ENCODE peak calls at places on chromosome 20, in four cellular contexts. One of them, this sample, is unnamed.

GRCh38 chr20:7695622-7696021 is 244.6 kb downstream of the HAO1 start:
- DNase-seq in DND-41: no peak
- DNase-seq in H9: no peak
- DNase-seq in GM23248: peak
- DNase-seq in this sample: no peak

GRCh38 chr20:6231551-6231950 is 108.7 kb upstream of the FERMT1 start:
- DNase-seq in DND-41: no peak
- DNase-seq in H9: no peak
- DNase-seq in GM23248: peak
- DNase-seq in this sample: no peak

GRCh38 chr20:36145877-36146707 is 8.4 kb upstream of the EPB41L1 start:
- DNase-seq in DND-41: no peak
- DNase-seq in H9: no peak
- DNase-seq in GM23248: no peak
- DNase-seq in this sample: peak

GRCh38 chr20:63628246-63628975 is 1.5 kb upstream of the GMEB2 start:
- DNase-seq in DND-41: peak
- DNase-seq in H9: no peak
- DNase-seq in GM23248: peak
- DNase-seq in this sample: peak

GRCh38 chr20:61049684-61050083 is 202.4 kb upstream of the CDH4 start:
- DNase-seq in DND-41: no peak
- DNase-seq in H9: no peak
- DNase-seq in GM23248: no peak
- DNase-seq in this sample: no peak

GRCh38 chr20:46195264-46196038 is 77.3 kb downstream of the CD40 start:
- DNase-seq in DND-41: no peak
- DNase-seq in H9: no peak
- DNase-seq in GM23248: no peak
- DNase-seq in this sample: no peak

GRCh38 chr20:46132705-46133120 is 14.6 kb downstream of the CD40 start:
- DNase-seq in DND-41: peak
- DNase-seq in H9: peak
- DNase-seq in GM23248: peak
- DNase-seq in this sample: peak

GRCh38 chr20:49508435-49509199 is 26.1 kb upstream of the KCNB1 start:
- DNase-seq in DND-41: peak
- DNase-seq in H9: peak
- DNase-seq in GM23248: peak
- DNase-seq in this sample: no peak

GRCh38 chr20:3743251-3743650 is 10.8 kb downstream of the HSPA12B start:
- DNase-seq in DND-41: no peak
- DNase-seq in H9: no peak
- DNase-seq in GM23248: no peak
- DNase-seq in this sample: no peak

GRCh38 chr20:22511943-22512910 is 72.1 kb downstream of the FOXA2 start:
- DNase-seq in DND-41: no peak
- DNase-seq in H9: peak
- DNase-seq in GM23248: no peak
- DNase-seq in this sample: no peak

GRCh38 chr20:51579137-51579536 is 36.6 kb upstream of the NFATC2 start:
- DNase-seq in DND-41: no peak
- DNase-seq in H9: no peak
- DNase-seq in GM23248: peak
- DNase-seq in this sample: no peak

GRCh38 chr20:57707320-57707719 is 2.5 kb downstream of the PMEPA1 start:
- DNase-seq in DND-41: no peak
- DNase-seq in H9: no peak
- DNase-seq in GM23248: no peak
- DNase-seq in this sample: no peak

GRCh38 chr20:1934162-1934561 is 39.0 kb downstream of the SIRPA start:
- DNase-seq in DND-41: no peak
- DNase-seq in H9: no peak
- DNase-seq in GM23248: peak
- DNase-seq in this sample: no peak

GRCh38 chr20:40519928-40520327 is 169.1 kb downstream of the MAFB start:
- DNase-seq in DND-41: no peak
- DNase-seq in H9: no peak
- DNase-seq in GM23248: no peak
- DNase-seq in this sample: no peak

GRCh38 chr20:40522405-40522804 is 166.6 kb downstream of the MAFB start:
- DNase-seq in DND-41: no peak
- DNase-seq in H9: no peak
- DNase-seq in GM23248: no peak
- DNase-seq in this sample: no peak

GRCh38 chr20:40521962-40522361 is 167.1 kb downstream of the MAFB start:
- DNase-seq in DND-41: no peak
- DNase-seq in H9: no peak
- DNase-seq in GM23248: no peak
- DNase-seq in this sample: no peak

GRCh38 chr20:40524071-40524470 is 165.0 kb downstream of the MAFB start:
- DNase-seq in DND-41: no peak
- DNase-seq in H9: no peak
- DNase-seq in GM23248: no peak
- DNase-seq in this sample: no peak

GRCh38 chr20:40525356-40525755 is 163.7 kb downstream of the MAFB start:
- DNase-seq in DND-41: no peak
- DNase-seq in H9: no peak
- DNase-seq in GM23248: peak
- DNase-seq in this sample: no peak
- H3K27ac ChIP-seq in DND-41: no peak
- H3K27ac ChIP-seq in H9: no peak
- H3K27ac ChIP-seq in GM23248: no peak
- H3K27ac ChIP-seq in this sample: no peak

DNA sequence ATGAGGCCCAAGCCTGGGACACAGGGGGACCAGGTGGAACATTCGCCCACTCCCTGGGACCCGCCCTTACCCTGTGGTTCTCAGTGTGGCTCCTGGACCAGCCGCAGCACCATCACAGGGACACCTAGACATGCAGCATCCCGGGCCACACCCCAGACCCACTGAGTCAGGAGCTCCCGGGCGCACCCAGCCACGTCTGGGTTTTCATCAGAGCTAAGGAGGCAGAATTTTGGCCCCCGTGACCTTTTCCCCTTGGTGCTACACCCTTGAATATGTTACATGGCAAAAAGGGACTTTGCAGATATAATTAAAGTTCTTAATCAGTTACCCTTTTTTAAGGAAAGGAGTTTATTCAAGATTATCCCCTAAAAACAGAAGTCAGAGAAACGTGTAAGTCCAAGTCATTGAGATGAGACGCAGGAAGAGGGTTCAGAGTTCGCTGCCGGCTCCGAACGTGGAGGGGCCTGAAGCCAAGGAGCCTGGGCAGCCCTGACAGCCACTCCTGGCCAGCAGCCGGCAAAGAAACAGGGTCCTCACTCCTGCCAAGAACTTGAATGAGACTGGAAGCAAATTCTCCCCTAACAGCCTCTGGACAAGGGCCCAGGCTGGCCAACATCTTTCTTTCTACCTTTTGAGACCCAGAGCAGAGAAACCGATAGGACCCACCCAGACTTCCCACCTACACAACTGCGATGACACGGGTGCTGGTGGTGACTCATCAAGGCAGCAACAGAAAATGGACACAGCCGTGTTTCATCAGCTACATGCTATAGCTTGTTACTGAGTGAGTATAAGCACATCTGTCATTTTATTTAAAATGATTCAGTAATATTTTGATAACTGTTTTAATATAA is 25.3 kb downstream of the BFSP1 start:
- DNase-seq in DND-41: no peak
- DNase-seq in H9: no peak
- DNase-seq in GM23248: peak
- DNase-seq in this sample: peak
- H3K9ac ChIP-seq in DND-41: no peak
- H3K9ac ChIP-seq in H9: no peak
- H3K9ac ChIP-seq in GM23248: peak
- H3K9ac ChIP-seq in this sample: peak

GRCh38 chr20:10752206-10752605 is 78.4 kb upstream of the JAG1 start:
- DNase-seq in DND-41: no peak
- DNase-seq in H9: no peak
- DNase-seq in GM23248: no peak
- DNase-seq in this sample: no peak
- H3K27ac ChIP-seq in DND-41: no peak
- H3K27ac ChIP-seq in H9: no peak
- H3K27ac ChIP-seq in GM23248: no peak
- H3K27ac ChIP-seq in this sample: no peak

DNA sequence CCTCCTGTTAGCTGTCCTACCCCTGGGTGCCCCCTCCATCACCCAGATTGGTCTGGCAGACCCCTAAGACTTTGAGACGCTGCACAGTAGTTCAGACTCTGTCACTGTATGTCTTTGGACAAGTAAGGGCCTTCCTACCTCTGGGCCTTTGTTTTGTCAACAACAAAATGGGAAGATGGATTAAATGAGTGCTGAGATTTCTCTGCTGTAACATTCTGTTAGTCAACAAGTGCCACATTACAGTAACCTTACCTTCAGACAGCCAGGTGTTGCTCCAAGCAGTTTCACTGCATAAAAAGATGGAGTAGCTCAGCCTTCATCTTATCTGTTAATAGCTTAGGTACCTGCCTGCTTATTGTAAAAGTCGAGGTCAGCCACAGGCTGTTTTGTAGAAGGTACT is 16.0 kb downstream of the CHMP4B start:
- DNase-seq in DND-41: no peak
- DNase-seq in H9: no peak
- DNase-seq in GM23248: no peak
- DNase-seq in this sample: no peak
- H3K9ac ChIP-seq in DND-41: no peak
- H3K9ac ChIP-seq in H9: no peak
- H3K9ac ChIP-seq in GM23248: no peak
- H3K9ac ChIP-seq in this sample: no peak

GRCh38 chr20:32777177-32777956 is 15.2 kb downstream of the DNMT3B start:
- DNase-seq in DND-41: no peak
- DNase-seq in H9: no peak
- DNase-seq in GM23248: no peak
- DNase-seq in this sample: peak

GRCh38 chr20:32780278-32780677 is 18.1 kb downstream of the DNMT3B start:
- DNase-seq in DND-41: no peak
- DNase-seq in H9: no peak
- DNase-seq in GM23248: no peak
- DNase-seq in this sample: no peak

GRCh38 chr20:32779500-32780215 is 17.5 kb downstream of the DNMT3B start:
- DNase-seq in DND-41: no peak
- DNase-seq in H9: peak
- DNase-seq in GM23248: no peak
- DNase-seq in this sample: no peak

GRCh38 chr20:32784369-32785080 is 22.3 kb downstream of the DNMT3B start:
- DNase-seq in DND-41: no peak
- DNase-seq in H9: no peak
- DNase-seq in GM23248: no peak
- DNase-seq in this sample: no peak

GRCh38 chr20:32780749-32781402 is 18.7 kb downstream of the DNMT3B start:
- DNase-seq in DND-41: no peak
- DNase-seq in H9: peak
- DNase-seq in GM23248: no peak
- DNase-seq in this sample: no peak
- H3K27ac ChIP-seq in DND-41: no peak
- H3K27ac ChIP-seq in H9: no peak
- H3K27ac ChIP-seq in GM23248: no peak
- H3K27ac ChIP-seq in this sample: no peak

GRCh38 chr20:40913224-40913821 is 115.3 kb upstream of the TOP1 start:
- DNase-seq in DND-41: no peak
- DNase-seq in H9: no peak
- DNase-seq in GM23248: no peak
- DNase-seq in this sample: no peak

DNA sequence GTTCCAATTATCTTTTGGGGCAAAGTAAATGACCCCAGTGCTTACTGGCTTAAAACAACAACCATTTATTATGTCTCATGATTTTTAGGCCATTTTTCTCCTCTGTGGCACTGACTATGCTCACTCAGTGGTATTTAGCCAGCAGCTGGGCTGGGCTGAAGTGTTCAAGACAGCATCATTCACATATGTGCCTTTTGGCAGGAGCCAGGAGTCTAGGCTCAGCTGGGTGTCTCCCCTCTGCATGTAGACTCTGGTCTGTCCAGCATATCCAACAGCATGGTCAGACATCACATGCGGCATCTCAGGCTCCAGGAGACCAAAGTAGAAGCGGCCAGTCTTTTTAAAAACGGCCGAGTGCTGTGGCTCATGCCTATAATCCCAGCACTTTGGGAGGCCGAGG is 120.3 kb upstream of the TOP1 start:
- DNase-seq in DND-41: no peak
- DNase-seq in H9: no peak
- DNase-seq in GM23248: no peak
- DNase-seq in this sample: no peak
- H3K9ac ChIP-seq in DND-41: no peak
- H3K9ac ChIP-seq in H9: no peak
- H3K9ac ChIP-seq in GM23248: no peak
- H3K9ac ChIP-seq in this sample: no peak

DNA sequence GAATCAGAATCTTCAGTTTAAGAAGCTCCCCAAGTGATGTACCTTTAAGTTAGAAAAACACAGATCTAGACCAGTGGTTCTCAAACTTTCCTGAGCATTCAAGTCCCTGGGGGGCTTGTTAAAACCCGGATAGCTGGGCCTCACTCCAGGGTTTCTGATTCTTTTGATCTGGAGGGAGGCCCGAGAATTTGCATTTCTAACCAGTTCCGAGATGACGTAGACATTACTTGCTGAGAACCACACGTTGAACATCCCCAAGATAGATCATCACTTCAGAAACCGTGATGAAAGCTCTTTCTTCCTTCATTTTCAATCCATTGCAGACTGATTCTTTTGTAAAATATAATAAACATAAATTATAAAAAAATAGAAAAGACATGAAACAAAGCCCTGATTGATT is 40.7 kb upstream of the KIF16B start:
- DNase-seq in DND-41: no peak
- DNase-seq in H9: no peak
- DNase-seq in GM23248: no peak
- DNase-seq in this sample: no peak
- H3K27ac ChIP-seq in DND-41: no peak
- H3K27ac ChIP-seq in H9: no peak
- H3K27ac ChIP-seq in GM23248: no peak
- H3K27ac ChIP-seq in this sample: no peak